ENCODE peak calls at places on chromosomes 2 and 18, in five cellular contexts. I, L, T, W and C are unnamed samples.
A peak's percentile ranks its signal among the peaks of the same experiment; 100 is the strongest.

GRCh38 chr2:83143946-83144345 is 1315.1 kb downstream of the SUCLG1 start:
- DNase-seq in I (no peak), T (no peak), L (no peak), W (no peak), C (no peak)

GRCh38 chr18:46293699-46294300 is 189.6 kb downstream of the HAUS1 start:
- DNase-seq in W (no peak), I (no peak), T (no peak), L (no peak), C (no peak)

GRCh38 chr2:8259106-8259840 is 422.6 kb upstream of the ID2 start:
- DNase-seq in T (peak; percentile 48), I (no peak), L (peak; percentile 27), W (no peak), C (no peak)

GRCh38 chr2:2731885-2732284 is 400.8 kb upstream of the MYT1L start:
- DNase-seq in L (no peak), I (no peak), T (no peak), W (no peak), C (no peak)

GRCh38 chr18:61782545-61782944 is 110.3 kb downstream of the RNF152 start:
- DNase-seq in L (no peak), T (no peak), I (no peak), W (no peak), C (no peak)

GRCh38 chr2:240988571-240989271 is 9.7 kb upstream of the SNED1 start:
- DNase-seq in T (no peak), I (peak; percentile 23), W (no peak), L (no peak), C (no peak)

GRCh38 chr2:239166201-239166834 is 234.5 kb downstream of the HDAC4 start:
- DNase-seq in L (no peak), W (peak; percentile 48), T (no peak), I (no peak), C (peak; percentile 41)

GRCh38 chr2:241561811-241562210 is 3.3 kb downstream of the BOK start:
- DNase-seq in I (peak; percentile 76), L (peak; percentile 58), T (peak; percentile 24), W (peak; percentile 74), C (peak; percentile 83)

GRCh38 chr2:106038598-106039375 is 155.3 kb downstream of the UXS1 start:
- DNase-seq in I (no peak), T (no peak), L (no peak), W (no peak), C (no peak)

GRCh38 chr2:169462896-169463695 is 16.2 kb upstream of the BBS5 start:
- DNase-seq in I (no peak), L (no peak), W (no peak), T (no peak), C (no peak)

GRCh38 chr2:54864727-54865126 is 141.3 kb downstream of the EML6 start:
- DNase-seq in T (no peak), I (no peak), W (no peak), L (peak; percentile 78), C (no peak)

GRCh38 chr2:54867457-54867856 is 144.0 kb downstream of the EML6 start:
- DNase-seq in L (no peak), T (no peak), I (no peak), W (no peak), C (no peak)

GRCh38 chr2:54863660-54864059 is 140.2 kb downstream of the EML6 start:
- DNase-seq in I (no peak), W (no peak), T (no peak), L (no peak), C (no peak)

GRCh38 chr2:54866179-54866578 is 142.7 kb downstream of the EML6 start:
- DNase-seq in I (no peak), L (no peak), T (no peak), W (no peak), C (no peak)

GRCh38 chr2:54866868-54867267 is 143.4 kb downstream of the EML6 start:
- DNase-seq in W (no peak), I (no peak), T (no peak), L (peak; percentile 68), C (no peak)
- TF ChIP-seq POLR2A in W (no peak), I (no peak), T (no peak), L (no peak), C (no peak)

DNA sequence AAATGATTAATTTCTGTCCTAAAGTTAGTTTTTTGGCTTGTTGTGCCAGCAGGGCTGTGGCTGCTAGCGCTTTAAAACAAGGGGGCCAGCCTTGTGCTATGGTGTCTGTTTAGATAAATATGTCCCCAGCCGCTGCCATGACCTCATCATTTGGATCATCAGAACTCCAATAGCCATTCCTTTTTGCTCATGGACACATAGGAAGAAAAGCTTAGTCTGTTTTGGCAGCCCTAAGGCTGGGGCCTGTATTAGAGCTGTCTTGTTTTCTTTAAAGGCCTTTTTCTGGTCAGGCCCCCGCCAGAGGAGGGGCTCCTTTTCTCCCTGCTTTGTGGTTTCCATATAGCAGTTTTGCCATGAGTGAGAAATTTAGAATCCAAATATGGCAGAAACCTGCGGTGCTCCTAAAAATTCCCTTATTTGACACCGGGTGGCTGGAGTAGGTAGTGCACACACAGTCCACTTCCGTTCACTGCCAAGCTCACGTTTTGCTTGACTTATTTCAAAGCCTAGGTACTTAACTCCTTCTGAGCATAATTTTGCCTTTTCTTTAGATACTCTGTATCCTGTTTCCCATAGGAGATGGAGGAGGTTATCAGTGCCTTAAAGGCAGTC is 60.4 kb upstream of the SLC35G4 start:
- DNase-seq in T (no peak), W (no peak), I (no peak), L (no peak), C (no peak)
- TF ChIP-seq CTCF in T (no peak), W (no peak), I (no peak), L (no peak), C (no peak)

GRCh38 chr2:222671259-222672067 is at the start of gene MOGAT1:
- DNase-seq in T (no peak), W (no peak), I (peak; percentile 56), L (no peak), C (no peak)
- TF ChIP-seq POLR2A in T (no peak), W (no peak), I (no peak), L (no peak), C (no peak)

GRCh38 chr2:226903179-226903578 is 67.3 kb downstream of the RHBDD1 start:
- DNase-seq in I (no peak), W (peak; percentile 59), L (no peak), T (no peak), C (no peak)

GRCh38 chr2:226909131-226909530 is 73.3 kb downstream of the RHBDD1 start:
- DNase-seq in I (no peak), L (no peak), W (no peak), T (no peak), C (no peak)

GRCh38 chr2:226904592-226904991 is 68.7 kb downstream of the RHBDD1 start:
- DNase-seq in W (no peak), L (no peak), T (no peak), I (no peak), C (no peak)

GRCh38 chr2:226905718-226906438 is 70.0 kb downstream of the RHBDD1 start:
- DNase-seq in I (no peak), T (no peak), W (no peak), L (no peak), C (no peak)

GRCh38 chr2:226906439-226906796 is 70.6 kb downstream of the RHBDD1 start:
- DNase-seq in W (no peak), L (no peak), T (no peak), I (no peak), C (no peak)
- TF ChIP-seq CTCF in W (no peak), L (no peak), T (no peak), I (no peak), C (no peak)

DNA sequence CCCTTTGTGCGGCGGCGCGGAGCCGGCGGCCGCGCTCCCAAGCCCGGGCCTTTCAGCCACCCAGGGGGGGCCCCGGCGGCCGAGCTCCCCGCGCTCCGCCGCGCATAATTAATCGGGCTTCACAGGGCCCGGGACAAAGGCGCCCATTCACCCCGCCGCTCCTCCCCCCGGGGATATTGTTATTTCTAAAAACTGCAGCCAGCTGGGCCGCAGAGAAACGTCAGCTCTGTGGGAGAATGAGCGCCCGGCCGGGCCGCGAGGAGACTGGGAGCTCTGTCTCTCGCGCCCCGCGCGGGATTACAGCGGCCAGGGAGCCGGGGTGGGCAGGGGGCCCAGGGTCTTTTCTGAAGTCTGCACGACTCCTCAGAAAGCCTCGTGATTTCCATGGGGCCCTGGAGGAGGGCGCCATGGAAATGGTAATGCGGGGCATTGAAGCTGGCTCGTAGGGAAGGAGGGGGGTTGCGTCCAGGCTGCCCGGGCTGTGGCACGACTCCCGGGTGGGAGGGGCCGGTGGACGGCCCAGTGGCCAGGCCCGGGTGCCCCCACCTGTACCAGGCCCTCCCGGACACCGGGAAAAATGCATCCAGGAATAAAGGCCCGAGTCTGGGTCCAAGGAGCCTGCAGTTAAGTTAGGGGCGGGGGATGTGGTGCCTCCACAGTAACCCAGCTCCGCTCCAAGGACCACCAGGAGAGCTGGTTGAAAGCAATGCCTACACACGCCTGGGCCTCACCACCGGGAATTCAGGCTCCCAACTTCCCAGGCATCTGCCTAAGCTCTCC is 125.3 kb downstream of the ZFP36L2 start:
- DNase-seq in I (peak; percentile 45), T (no peak), W (no peak), L (no peak), C (peak; percentile 86)
- TF ChIP-seq POLR2A in I (no peak), T (no peak), W (peak; percentile 37), L (no peak), C (no peak)

GRCh38 chr18:36516258-36516657 is 218.7 kb downstream of the FHOD3 start:
- DNase-seq in I (no peak), T (no peak), W (no peak), L (no peak), C (no peak)

GRCh38 chr18:36516726-36517125 is 219.2 kb downstream of the FHOD3 start:
- DNase-seq in L (no peak), T (no peak), I (no peak), W (no peak), C (no peak)

GRCh38 chr18:36511791-36512352 is 214.4 kb downstream of the FHOD3 start:
- DNase-seq in W (no peak), T (no peak), L (peak; percentile 80), I (no peak), C (no peak)

GRCh38 chr18:36518839-36519238 is 221.3 kb downstream of the FHOD3 start:
- DNase-seq in L (peak; percentile 9), T (no peak), W (no peak), I (no peak), C (no peak)

GRCh38 chr18:36514778-36515177 is 217.3 kb downstream of the FHOD3 start:
- DNase-seq in L (no peak), T (no peak), W (no peak), I (no peak), C (no peak)
- TF ChIP-seq CTCF in L (no peak), T (no peak), W (no peak), I (no peak), C (no peak)